ENCODE peak calls at places on chromosomes 3 and 15, in four cellular contexts. A is effector memory CD4-positive, alpha-beta T cell; U is GM23248; Z is H9. N is an unnamed sample. For H3K27me3, the result is how much of the 10 kb centered on the place peaks cover.

GRCh38 chr3:33665294-33665693 is 52.8 kb downstream of the CLASP2 start:
- DNase-seq in A (no peak), Z (no peak), U (peak), N (no peak)

GRCh38 chr15:99443056-99443756 is 122.6 kb upstream of the MEF2A start:
- DNase-seq in A (no peak), Z (no peak), U (no peak), N (no peak)

GRCh38 chr3:122962149-122962548 is 65.4 kb downstream of the SEMA5B start:
- DNase-seq in Z (no peak), A (no peak), U (peak), N (no peak)

GRCh38 chr3:181313379-181313778 is 323.8 kb upstream of the DNAJC19 start:
- DNase-seq in A (no peak), U (no peak), Z (no peak), N (no peak)

GRCh38 chr3:183697610-183698317 is at the start of gene YEATS2:
- DNase-seq in Z (peak), A (peak), U (peak), N (peak)

GRCh38 chr3:55160241-55160877 is 232.5 kb upstream of the LRTM1 start:
- DNase-seq in A (no peak), U (peak), Z (no peak), N (no peak)

GRCh38 chr3:43695443-43695842 is 4.7 kb downstream of the ABHD5 start:
- DNase-seq in U (peak), Z (no peak), A (no peak), N (no peak)

GRCh38 chr15:68435966-68436365 is 4.0 kb upstream of the ITGA11 start:
- DNase-seq in A (no peak), U (no peak), Z (peak), N (no peak)

GRCh38 chr3:99500485-99500884 is 137.9 kb upstream of the COL8A1 start:
- DNase-seq in A (no peak), U (no peak), Z (no peak), N (no peak)

GRCh38 chr15:58528197-58528870 is 96.5 kb downstream of the LIPC start:
- DNase-seq in A (no peak), Z (peak), U (peak), N (no peak)

GRCh38 chr15:52798529-52799101 is 8.5 kb upstream of the ONECUT1 start:
- DNase-seq in Z (peak), A (no peak), U (no peak), N (no peak)

GRCh38 chr3:136586580-136586979 is 165.6 kb downstream of the STAG1 start:
- DNase-seq in Z (no peak), A (no peak), U (no peak), N (no peak)

GRCh38 chr3:149400645-149401044 is 23.2 kb upstream of the TM4SF1 start:
- DNase-seq in A (no peak), Z (no peak), U (no peak), N (no peak)

GRCh38 chr3:73418636-73419035 is 206.1 kb downstream of the PDZRN3 start:
- DNase-seq in U (peak), Z (no peak), A (no peak), N (no peak)

GRCh38 chr3:156150434-156151066 is 30.2 kb downstream of the KCNAB1 start:
- DNase-seq in U (peak), A (peak), Z (peak), N (no peak)

GRCh38 chr15:41493902-41494189 is 172 bp downstream of the ITPKA start:
- DNase-seq in Z (no peak), U (no peak), A (no peak), N (no peak)
- H3K27me3 ChIP-seq in Z (half or more), U (under half), A (under half), N (under half)

DNA sequence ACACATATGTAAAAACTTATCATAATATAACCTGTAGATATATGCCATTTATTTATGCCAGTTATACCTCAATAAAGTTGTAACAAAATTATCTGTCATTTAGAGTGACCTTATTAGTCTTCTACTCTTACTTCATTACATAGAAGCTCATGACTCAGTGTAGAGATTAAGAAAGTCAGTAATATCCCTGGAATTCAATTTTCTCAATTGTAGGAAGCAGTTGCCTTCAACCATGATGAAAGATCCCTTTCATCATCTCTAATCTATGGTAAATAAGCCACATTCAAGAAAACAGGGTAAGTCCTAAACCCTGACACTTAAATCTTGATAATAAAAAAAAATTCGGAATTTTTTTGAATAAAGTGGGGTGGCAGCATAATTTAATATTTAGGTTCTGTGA is 216.5 kb upstream of the PEX5L start:
- DNase-seq in Z (no peak), A (no peak), U (no peak), N (no peak)
- H3K27ac ChIP-seq in Z (no peak), A (no peak), U (no peak), N (no peak)

DNA sequence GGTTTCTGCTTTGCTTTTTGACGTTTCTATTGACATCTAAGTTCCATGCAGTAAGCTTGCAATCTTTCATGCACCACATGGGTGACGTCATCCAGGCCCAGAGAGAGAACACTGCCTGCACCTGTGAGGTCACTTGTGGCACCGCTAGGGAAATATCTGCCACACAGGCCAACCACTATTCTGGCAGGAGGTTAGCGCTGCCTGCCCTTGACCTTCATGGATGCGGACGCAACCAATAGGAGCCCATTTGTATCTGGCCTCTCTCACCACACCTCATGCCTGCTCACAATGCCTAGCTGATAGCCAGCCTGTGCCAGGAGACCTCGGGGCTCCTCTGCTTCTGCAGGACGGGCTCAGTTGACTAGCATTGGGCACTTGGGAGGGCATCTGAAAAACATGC is 55.8 kb upstream of the PRR23E start:
- DNase-seq in U (no peak), Z (no peak), A (no peak), N (no peak)
- H3K27me3 ChIP-seq in U (under half), Z (under half), A (under half), N (under half)

GRCh38 chr15:31262901-31263671 is 63.5 kb upstream of the KLF13 start:
- DNase-seq in A (no peak), U (peak), Z (no peak), N (no peak)

GRCh38 chr15:31262143-31262530 is 64.5 kb upstream of the KLF13 start:
- DNase-seq in U (no peak), Z (peak), A (no peak), N (no peak)

GRCh38 chr15:31261266-31262142 is 65.1 kb upstream of the KLF13 start:
- DNase-seq in U (no peak), Z (peak), A (no peak), N (no peak)

GRCh38 chr15:31259562-31260252 is 66.9 kb upstream of the KLF13 start:
- DNase-seq in A (no peak), U (no peak), Z (no peak), N (no peak)

GRCh38 chr15:31260646-31261265 is 65.9 kb upstream of the KLF13 start:
- DNase-seq in Z (peak), A (no peak), U (no peak), N (no peak)
- H3K27ac ChIP-seq in Z (no peak), A (no peak), U (no peak), N (no peak)

GRCh38 chr15:73754461-73754860 is 1.3 kb upstream of the INSYN1 start:
- DNase-seq in A (no peak), Z (no peak), U (peak), N (no peak)

GRCh38 chr15:73756947-73757513 is 3.9 kb upstream of the INSYN1 start:
- DNase-seq in U (no peak), A (no peak), Z (no peak), N (no peak)

GRCh38 chr15:73756390-73756789 is 3.2 kb upstream of the INSYN1 start:
- DNase-seq in Z (no peak), A (no peak), U (no peak), N (no peak)

GRCh38 chr15:73755481-73755880 is 2.3 kb upstream of the INSYN1 start:
- DNase-seq in A (no peak), Z (no peak), U (no peak), N (no peak)

GRCh38 chr15:73755946-73756345 is 2.8 kb upstream of the INSYN1 start:
- DNase-seq in A (no peak), U (no peak), Z (no peak), N (no peak)
- H3K27me3 ChIP-seq in A (under half), U (under half), Z (under half), N (under half)

GRCh38 chr15:93470042-93470441 is 381.0 kb upstream of the RGMA start:
- DNase-seq in U (no peak), Z (peak), A (no peak), N (no peak)
- H3K27ac ChIP-seq in U (no peak), Z (no peak), A (no peak), N (no peak)